ENCODE peak calls at places on chromosomes 4 and X, in five cellular contexts. Y, M, A, W and B are unnamed samples.

GRCh38 chrX:131330735-131331134 is 41.6 kb upstream of the IGSF1 start:
- DNase-seq in A (no peak), W (no peak), Y (no peak), M (no peak), B (no peak)

GRCh38 chr4:140135529-140136021 is 18.4 kb downstream of the MAML3 start:
- DNase-seq in A (peak; percentile 37), W (no peak), Y (peak; percentile 29), M (peak; percentile 39), B (peak; percentile 69)

GRCh38 chrX:2691543-2692220 is 587 bp downstream of the CD99 start:
- DNase-seq in A (peak; percentile 48), M (peak; percentile 68), Y (peak; percentile 79), W (peak; percentile 64), B (peak; percentile 60)

GRCh38 chrX:71666240-71667223 is 814 bp upstream of the LOC101059915 start:
- DNase-seq in M (no peak), W (no peak), A (no peak), Y (no peak), B (no peak)

GRCh38 chrX:54721424-54721823 is 76.6 kb downstream of the ITIH6 start:
- DNase-seq in W (no peak), M (no peak), Y (no peak), A (no peak), B (no peak)

GRCh38 chrX:132957211-132958085 is 981 bp downstream of the HS6ST2 start:
- DNase-seq in A (peak; percentile 14), M (peak; percentile 18), W (no peak), Y (no peak), B (no peak)

GRCh38 chrX:65532016-65532415 is 2.6 kb downstream of the LAS1L start:
- DNase-seq in Y (no peak), A (no peak), W (no peak), M (no peak), B (no peak)

GRCh38 chr4:54547299-54548097 is 110.3 kb upstream of the KIT start:
- DNase-seq in M (no peak), W (no peak), Y (no peak), A (no peak), B (no peak)

GRCh38 chr4:94406668-94407437 is 44.9 kb upstream of the PDLIM5 start:
- DNase-seq in Y (peak; percentile 83), W (peak; percentile 64), A (peak; percentile 80), M (peak; percentile 62), B (peak; percentile 69)

GRCh38 chr4:123217676-123218075 is 178.9 kb upstream of the SPRY1 start:
- DNase-seq in W (no peak), Y (no peak), A (no peak), M (no peak), B (no peak)

GRCh38 chrX:47215291-47215900 is 3.1 kb upstream of the CDK16 start:
- DNase-seq in W (peak; percentile 33), A (no peak), M (no peak), Y (no peak), B (no peak)

GRCh38 chrX:49187028-49187394 is 838 bp upstream of the PRICKLE3 start:
- DNase-seq in Y (no peak), A (no peak), W (no peak), M (no peak), B (no peak)

GRCh38 chrX:70664726-70665125 is 220.1 kb downstream of the DLG3 start:
- DNase-seq in A (peak; percentile 12), Y (no peak), M (no peak), W (no peak), B (no peak)

GRCh38 chr4:173121044-173121685 is 47.4 kb upstream of the GALNT7 start:
- DNase-seq in W (no peak), M (peak; percentile 15), Y (peak; percentile 11), A (no peak), B (no peak)

GRCh38 chrX:122220644-122221373 is 963.3 kb upstream of the GRIA3 start:
- DNase-seq in W (no peak), Y (no peak), M (no peak), A (no peak), B (no peak)

GRCh38 chrX:2464677-2465166 is 36.1 kb downstream of the DHRSX start:
- DNase-seq in Y (no peak), W (peak; percentile 22), A (no peak), M (no peak), B (no peak)

GRCh38 chr4:94525993-94526740 is 74.4 kb downstream of the PDLIM5 start:
- DNase-seq in A (no peak), Y (no peak), M (no peak), W (no peak), B (no peak)

GRCh38 chrX:13828392-13828791 is 11.5 kb upstream of the GPM6B start:
- DNase-seq in M (no peak), Y (no peak), W (no peak), A (no peak), B (no peak)

GRCh38 chrX:24241822-24242648 is 71.8 kb downstream of the SUPT20HL2 start:
- DNase-seq in W (no peak), Y (peak; percentile 32), M (no peak), A (peak; percentile 55), B (no peak)

GRCh38 chr4:88159137-88159725 is 792 bp upstream of the ABCG2 start:
- DNase-seq in M (no peak), W (no peak), Y (peak; percentile 4), A (no peak), B (no peak)

GRCh38 chrX:13081385-13082285 is 37.2 kb upstream of the FAM9C start:
- DNase-seq in W (no peak), M (no peak), A (no peak), Y (no peak), B (no peak)

GRCh38 chr4:37685211-37685725 is 908 bp downstream of the RELL1 start:
- DNase-seq in Y (peak; percentile 41), W (no peak), M (no peak), A (no peak), B (peak; percentile 38)

GRCh38 chrX:9871871-9872270 is 85.6 kb downstream of the SHROOM2 start:
- DNase-seq in M (no peak), A (no peak), Y (no peak), W (no peak), B (no peak)

GRCh38 chr4:96473246-96473645 is 633.4 kb downstream of the PDHA2 start:
- DNase-seq in W (no peak), Y (no peak), M (no peak), A (no peak), B (no peak)

GRCh38 chr4:100493756-100494155 is 24.1 kb downstream of the EMCN start:
- DNase-seq in M (no peak), A (no peak), W (no peak), Y (no peak), B (no peak)

GRCh38 chr4:76526585-76526990 is 91.6 kb downstream of the SHROOM3 start:
- DNase-seq in M (no peak), Y (no peak), A (peak; percentile 44), W (no peak), B (no peak)

GRCh38 chr4:40548256-40548655 is 81.4 kb downstream of the RBM47 start:
- DNase-seq in Y (no peak), A (no peak), W (no peak), M (no peak), B (no peak)

GRCh38 chr4:184684491-184685189 is 35.1 kb downstream of the PRIMPOL start:
- DNase-seq in M (no peak), W (no peak), A (no peak), Y (no peak), B (no peak)

GRCh38 chr4:128800305-128800704 is 9.2 kb upstream of the JADE1 start:
- DNase-seq in A (no peak), M (no peak), W (no peak), Y (no peak), B (no peak)

GRCh38 chr4:8276358-8277240 is 7.0 kb downstream of the HTRA3 start:
- DNase-seq in A (no peak), Y (peak; percentile 56), M (peak; percentile 73), W (peak; percentile 35), B (no peak)

GRCh38 chr4:181528570-181529184 is 714.5 kb upstream of the TENM3 start:
- DNase-seq in W (peak; percentile 75), Y (peak; percentile 43), M (peak; percentile 43), A (peak; percentile 76), B (no peak)

DNA sequence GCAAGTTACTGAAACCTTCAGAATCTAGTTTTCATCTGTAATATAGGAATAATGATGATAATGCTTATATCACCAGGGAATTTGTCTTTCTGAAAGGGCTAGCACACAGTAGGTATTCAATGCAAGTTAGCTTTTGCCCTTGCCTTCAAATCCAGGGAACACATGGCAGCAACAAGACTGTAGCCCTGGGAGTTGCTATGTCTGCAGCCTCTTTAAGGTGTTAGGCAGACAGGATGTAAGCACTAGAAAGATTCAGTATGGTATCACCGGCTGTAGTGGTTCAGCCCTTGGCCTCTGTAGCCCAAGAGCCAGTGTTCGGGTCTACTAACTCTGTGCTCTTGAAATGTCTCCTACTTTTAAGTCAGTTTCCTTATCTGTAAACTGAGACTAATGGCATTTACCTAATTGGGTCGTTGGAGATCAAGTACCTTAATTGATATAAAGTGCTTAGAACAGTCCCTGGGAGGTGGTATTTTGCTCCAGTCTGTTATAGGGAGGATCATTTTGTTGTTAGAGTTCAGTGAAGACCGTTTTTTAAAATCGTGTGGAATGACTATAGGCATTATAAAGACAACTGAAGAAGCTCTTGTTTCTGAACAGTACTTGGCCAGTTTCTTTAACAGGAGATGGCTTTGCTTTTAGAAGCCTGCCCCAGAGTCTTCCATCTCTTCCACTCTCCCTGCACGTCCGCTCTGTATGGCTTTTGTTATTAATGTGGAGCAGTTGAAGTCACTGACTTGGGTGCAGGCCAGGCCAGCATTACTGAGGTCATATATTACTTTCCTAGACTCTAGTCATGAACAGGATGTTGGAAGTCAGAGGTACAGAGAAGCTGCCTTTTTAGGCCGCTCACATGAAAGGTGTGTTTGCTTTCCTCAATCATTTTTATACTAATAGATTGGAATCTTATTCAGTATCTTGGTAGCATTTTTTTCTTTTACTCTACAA is 44.8 kb downstream of the GAB1 start:
- DNase-seq in Y (peak; percentile 91), M (peak; percentile 80), W (no peak), A (peak; percentile 66), B (peak; percentile 85)
- H3K27ac ChIP-seq in Y (peak overlapping the region; percentile 11), M (peak overlapping the region; percentile 85), W (peak overlapping the region; percentile 41), A (peak overlapping the region; percentile 77), B (peak overlapping the region; percentile 96)

DNA sequence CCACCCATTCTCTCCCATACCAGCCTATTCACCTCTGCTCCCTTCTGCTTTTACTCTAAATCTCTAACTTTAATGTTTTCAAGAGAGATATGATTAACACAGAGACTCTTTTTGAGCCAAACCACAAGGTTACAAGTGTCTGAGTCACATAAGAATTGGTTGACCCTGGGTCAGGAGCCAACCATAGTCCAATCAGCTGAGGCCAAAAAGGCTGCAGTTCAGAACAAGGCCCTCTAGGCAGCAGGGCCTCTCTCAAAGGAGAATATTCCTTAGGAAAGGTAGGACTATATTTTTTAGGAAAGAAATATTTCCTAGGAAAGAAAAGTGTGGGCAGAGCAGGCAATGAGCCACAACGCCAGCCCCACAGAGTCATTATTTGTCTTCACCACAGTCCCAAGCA is 2.3 kb downstream of the ATP8A1 start:
- DNase-seq in W (no peak), A (no peak), Y (no peak), M (peak; percentile 19), B (no peak)
- H3K4me3 ChIP-seq in W (no peak overlapping the region), A (no peak overlapping the region), Y (peak overlapping the region; percentile 92), M (peak overlapping the region; percentile 88), B (no peak overlapping the region)

DNA sequence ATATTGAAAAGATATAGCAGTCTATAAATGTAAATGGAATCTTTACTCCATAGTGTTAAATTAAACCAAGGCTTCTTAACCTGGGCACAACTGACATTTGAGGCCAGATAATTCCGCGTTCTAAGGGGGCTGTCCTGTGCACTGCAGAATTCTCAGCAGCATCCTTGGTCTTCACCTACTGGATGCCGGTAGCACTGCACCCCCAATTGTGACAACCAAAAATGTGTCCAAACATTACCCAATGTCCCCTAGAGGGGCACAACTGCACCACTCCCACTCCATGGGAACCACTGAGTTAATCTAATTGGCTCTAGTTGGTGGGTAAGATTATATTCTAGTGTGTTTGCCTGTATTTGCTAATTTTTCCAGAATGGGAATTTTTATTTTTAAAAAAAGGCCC is 16.6 kb downstream of the AP1S2 start:
- DNase-seq in M (no peak), Y (no peak), A (no peak), W (no peak), B (no peak)
- TF ChIP-seq CTCF in M (no peak), Y (no peak), A (no peak), W (no peak), B (no peak)

GRCh38 chr4:60655356-60655755 is 544.8 kb upstream of the ADGRL3 start:
- DNase-seq in A (no peak), M (no peak), Y (no peak), W (no peak), B (no peak)
- H3K27ac ChIP-seq in A (no peak overlapping the region), M (no peak overlapping the region), Y (no peak overlapping the region), W (no peak overlapping the region), B (no peak overlapping the region)